ENCODE peak calls at places on chromosomes 6 and 20, in seven cellular contexts. A, U, R, P, H, Y and C are unnamed samples.

GRCh38 chr6:87102296-87102695 is 7.4 kb upstream of the CGA start:
- DNase-seq in A (no peak), R (no peak), Y (no peak), H (no peak), U (no peak), P (no peak), C (no peak)

GRCh38 chr6:138328210-138328609 is 49.5 kb upstream of the SMIM28 start:
- DNase-seq in Y (no peak), P (no peak), A (no peak), H (no peak), R (no peak), U (no peak), C (no peak)

GRCh38 chr20:50786703-50787102 is 8.2 kb upstream of the BCAS4 start:
- DNase-seq in A (no peak), U (no peak), R (no peak), H (no peak), Y (no peak), P (no peak), C (no peak)

GRCh38 chr20:651713-652610 is 1.0 kb downstream of the SRXN1 start:
- DNase-seq in H (no peak), R (peak), Y (no peak), P (no peak), A (no peak), U (no peak), C (no peak)

GRCh38 chr6:169095153-169095552 is 158.5 kb downstream of the THBS2 start:
- DNase-seq in Y (no peak), R (no peak), A (no peak), P (no peak), U (no peak), H (no peak), C (no peak)

GRCh38 chr6:118401325-118401998 is 146.6 kb upstream of the PLN start:
- DNase-seq in H (no peak), P (no peak), U (no peak), A (no peak), Y (no peak), R (no peak), C (no peak)

GRCh38 chr6:125095501-125096301 is 57.9 kb upstream of the TPD52L1 start:
- DNase-seq in Y (no peak), U (no peak), R (no peak), H (no peak), P (no peak), A (no peak), C (no peak)

GRCh38 chr6:79922018-79922417 is 25.3 kb downstream of the ELOVL4 start:
- DNase-seq in U (no peak), Y (no peak), A (no peak), P (no peak), H (no peak), R (no peak), C (no peak)

GRCh38 chr20:24701668-24702067 is 232.2 kb downstream of the SYNDIG1 start:
- DNase-seq in U (no peak), P (no peak), H (no peak), A (no peak), R (no peak), Y (no peak), C (no peak)

GRCh38 chr6:21478411-21478810 is 115.1 kb upstream of the SOX4 start:
- DNase-seq in Y (no peak), U (no peak), P (no peak), R (no peak), H (no peak), A (no peak), C (no peak)

GRCh38 chr6:138036955-138037592 is 70.1 kb downstream of the PERP start:
- DNase-seq in H (no peak), R (no peak), P (no peak), A (no peak), Y (no peak), U (no peak), C (no peak)

GRCh38 chr20:50398064-50398463 is 112.1 kb upstream of the PTPN1 start:
- DNase-seq in A (no peak), P (no peak), R (no peak), H (no peak), Y (no peak), U (no peak), C (no peak)

GRCh38 chr20:48359692-48360337 is 468.0 kb downstream of the PREX1 start:
- DNase-seq in U (no peak), A (no peak), R (peak), H (no peak), P (peak), Y (no peak), C (peak)

GRCh38 chr6:67888886-67889681 is 746.0 kb upstream of the ADGRB3 start:
- DNase-seq in R (peak), P (peak), U (no peak), H (no peak), A (no peak), Y (no peak), C (no peak)

GRCh38 chr6:37657117-37657886 is 40.4 kb downstream of the MDGA1 start:
- DNase-seq in U (no peak), A (peak), P (no peak), R (no peak), H (peak), Y (no peak), C (no peak)

GRCh38 chr6:47079638-47080037 is 37.5 kb upstream of the ADGRF1 start:
- DNase-seq in A (no peak), Y (no peak), R (peak), H (no peak), P (no peak), U (no peak), C (no peak)

GRCh38 chr6:27986928-27987725 is 30.1 kb downstream of the OR2B6 start:
- DNase-seq in P (no peak), A (no peak), H (no peak), R (no peak), Y (no peak), U (no peak), C (no peak)

GRCh38 chr6:26195376-26195923 is 108.2 kb downstream of the HFE start:
- DNase-seq in H (peak), U (peak), A (no peak), P (peak), Y (no peak), R (peak), C (peak)

GRCh38 chr6:83536034-83536646 is 23.8 kb downstream of the PRSS35 start:
- DNase-seq in R (peak), P (peak), Y (no peak), A (no peak), U (no peak), H (peak), C (peak)

GRCh38 chr6:29941476-29941875 is 856 bp upstream of the HLA-A start:
- DNase-seq in Y (no peak), P (no peak), A (no peak), H (no peak), U (no peak), R (no peak), C (no peak)

GRCh38 chr6:25441658-25442276 is 162.6 kb downstream of the CARMIL1 start:
- DNase-seq in H (no peak), A (no peak), R (no peak), U (no peak), Y (no peak), P (no peak), C (no peak)

GRCh38 chr6:82397962-82398692 is 34.5 kb downstream of the TPBG start:
- DNase-seq in H (no peak), A (no peak), R (no peak), P (no peak), Y (no peak), U (no peak), C (no peak)

GRCh38 chr20:29744071-29744470 is 1513.4 kb upstream of the DEFB115 start:
- DNase-seq in Y (no peak), H (no peak), A (no peak), U (no peak), P (no peak), R (no peak), C (no peak)

GRCh38 chr6:90393232-90393884 is 96.7 kb upstream of the BACH2 start:
- DNase-seq in Y (peak), H (peak), A (peak), R (peak), U (peak), P (peak), C (no peak)

GRCh38 chr6:34386316-34387137 is 5.9 kb downstream of the NUDT3 start:
- DNase-seq in H (no peak), R (no peak), Y (no peak), A (no peak), U (no peak), P (peak), C (no peak)

GRCh38 chr6:18823782-18824386 is 436.7 kb downstream of the RNF144B start:
- DNase-seq in Y (peak), P (peak), U (peak), A (peak), H (peak), R (peak), C (no peak)

GRCh38 chr6:9621276-9621675 is 793.6 kb downstream of the TFAP2A start:
- DNase-seq in U (no peak), A (no peak), Y (no peak), R (no peak), H (no peak), P (no peak), C (no peak)

GRCh38 chr6:154258064-154258757 is 98.4 kb downstream of the IPCEF1 start:
- DNase-seq in P (no peak), U (no peak), R (no peak), H (no peak), A (no peak), Y (no peak), C (no peak)

GRCh38 chr6:136969930-136970329 is 47.8 kb downstream of the SLC35D3 start:
- DNase-seq in H (no peak), A (no peak), Y (no peak), P (no peak), R (no peak), U (no peak), C (no peak)

GRCh38 chr6:136969433-136969832 is 47.3 kb downstream of the SLC35D3 start:
- DNase-seq in U (peak), R (no peak), P (no peak), A (no peak), H (no peak), Y (no peak), C (no peak)

GRCh38 chr6:136968831-136969230 is 46.7 kb downstream of the SLC35D3 start:
- DNase-seq in U (peak), R (no peak), Y (no peak), P (no peak), A (no peak), H (no peak), C (no peak)

GRCh38 chr6:136971609-136972008 is 49.5 kb downstream of the SLC35D3 start:
- DNase-seq in P (no peak), Y (no peak), U (no peak), R (no peak), H (no peak), A (no peak), C (no peak)

DNA sequence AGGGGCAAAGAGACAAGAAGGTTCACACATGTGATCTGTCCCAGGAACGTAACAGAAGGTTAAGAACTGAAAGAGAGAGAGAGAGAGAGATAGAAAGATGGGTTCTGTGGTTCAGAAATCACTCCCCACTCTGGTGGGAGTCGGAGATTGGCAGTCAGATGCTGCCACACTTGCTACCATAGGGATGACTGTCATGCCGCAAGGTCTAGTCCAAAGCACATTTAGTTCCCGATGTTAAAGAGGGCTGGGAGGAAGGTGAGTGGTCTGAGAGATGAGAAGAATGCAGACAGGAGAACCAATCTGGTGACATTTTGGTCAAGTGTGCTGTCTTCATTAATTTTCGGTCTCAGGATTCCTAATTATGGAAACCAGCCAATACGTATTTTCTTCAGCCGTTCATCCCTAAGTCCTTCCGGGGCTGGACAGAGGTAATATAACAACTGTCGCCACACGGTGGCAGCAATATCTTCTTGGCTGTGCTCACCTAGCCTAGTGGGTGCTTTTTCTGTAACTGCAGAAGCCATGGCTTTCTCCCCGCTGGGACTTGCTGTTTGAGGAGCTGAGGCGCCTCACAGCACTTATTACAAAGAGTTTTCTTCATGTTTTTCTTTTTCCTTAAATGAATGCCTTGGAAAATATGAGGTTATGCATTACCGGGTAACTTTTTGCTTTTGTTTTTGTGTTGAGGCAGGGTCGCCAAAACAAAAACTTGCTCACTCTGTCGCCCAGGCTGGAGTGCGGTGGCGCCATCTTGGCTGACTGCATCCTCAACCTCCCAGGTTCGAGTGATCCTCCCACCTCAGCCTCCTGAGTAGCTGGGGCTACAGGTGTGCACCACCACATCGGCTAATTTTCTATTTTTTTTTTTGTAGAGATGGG is 46.0 kb downstream of the SLC35D3 start:
- DNase-seq in P (peak), R (peak), A (no peak), Y (peak), U (peak), H (peak), C (peak)
- TF ChIP-seq YY1 in P (no peak), R (no peak), A (no peak), Y (peak), U (no peak), H (no peak), C (peak)

DNA sequence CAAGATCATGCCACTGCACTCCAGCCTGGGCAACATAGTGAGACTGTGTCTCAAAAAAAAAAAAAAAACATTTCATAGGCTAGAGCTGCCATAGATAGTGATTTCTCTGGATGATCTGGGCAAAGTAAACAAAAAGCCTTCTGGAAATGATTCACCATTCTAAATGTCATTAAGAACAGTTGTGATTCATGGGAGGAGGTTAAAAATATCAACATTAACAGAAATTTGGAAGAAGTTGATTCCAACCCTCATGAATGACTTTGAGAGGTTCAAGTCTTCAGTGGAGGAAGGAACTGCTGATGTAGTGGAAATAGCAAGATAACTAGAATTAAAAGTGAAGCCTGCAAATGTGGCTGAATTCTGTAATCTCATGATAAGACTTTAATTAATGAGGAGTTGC is 26.8 kb upstream of the MMP24 start:
- DNase-seq in A (no peak), R (no peak), Y (no peak), U (no peak), H (no peak), P (no peak), C (no peak)
- TF ChIP-seq YY1 in A (no peak), R (no peak), Y (no peak), U (no peak), H (no peak), P (no peak), C (no peak)

DNA sequence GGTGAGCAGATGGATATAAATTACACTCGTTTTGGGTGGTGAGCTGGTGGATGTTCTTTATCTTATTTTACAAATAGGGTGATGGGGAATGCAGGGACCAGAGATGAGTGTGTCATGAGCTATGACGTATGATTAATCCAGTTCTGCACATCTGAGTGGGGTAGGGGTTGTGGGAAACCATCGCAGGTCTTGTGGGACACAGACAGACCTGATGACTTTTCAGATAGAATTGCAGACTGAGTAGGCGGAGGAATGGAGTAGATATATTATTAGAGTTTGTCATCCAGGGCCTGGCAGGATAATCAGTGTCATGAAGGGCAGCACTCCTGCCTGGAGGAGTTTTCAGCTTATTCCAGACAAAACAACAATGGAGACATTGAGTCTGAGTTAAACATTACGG is 12.9 kb upstream of the DSP start:
- DNase-seq in P (no peak), H (no peak), Y (no peak), R (no peak), U (no peak), A (no peak), C (no peak)
- TF ChIP-seq YY1 in P (no peak), H (no peak), Y (no peak), R (no peak), U (no peak), A (no peak), C (no peak)

GRCh38 chr6:52136934-52137467 is 49.2 kb upstream of the IL17A start:
- DNase-seq in A (no peak), R (no peak), Y (no peak), P (no peak), H (no peak), U (no peak), C (no peak)
- TF ChIP-seq YY1 in A (no peak), R (no peak), Y (no peak), P (no peak), H (no peak), U (no peak), C (no peak)

GRCh38 chr20:62980380-62980960 is 26.3 kb downstream of the BHLHE23 start:
- DNase-seq in R (no peak), A (no peak), U (no peak), H (no peak), Y (no peak), P (no peak), C (no peak)

GRCh38 chr20:62979310-62979709 is 26.8 kb downstream of the SLC17A9 start:
- DNase-seq in U (no peak), R (no peak), P (no peak), A (no peak), Y (no peak), H (no peak), C (no peak)

GRCh38 chr20:62982124-62983075 is 24.4 kb downstream of the BHLHE23 start:
- DNase-seq in U (no peak), H (no peak), R (no peak), A (no peak), P (no peak), Y (no peak), C (no peak)

GRCh38 chr20:62979876-62980373 is 26.8 kb downstream of the BHLHE23 start:
- DNase-seq in Y (no peak), A (no peak), H (no peak), U (no peak), R (no peak), P (no peak), C (no peak)

GRCh38 chr20:62980970-62981369 is 25.8 kb downstream of the BHLHE23 start:
- DNase-seq in R (no peak), H (no peak), Y (no peak), P (no peak), U (peak), A (no peak), C (no peak)
- TF ChIP-seq YY1 in R (no peak), H (no peak), Y (no peak), P (no peak), U (no peak), A (no peak), C (no peak)